ENCODE peak calls at places on chromosomes 12 and 14, in five cellular contexts. Q is smooth muscle cell of the brain vasculature; S is naive thymus-derived CD4-positive, alpha-beta T cell; O is epithelial cell of esophagus; Z is RPMI7951. A is an unnamed sample.
A peak's percentile ranks its signal among the peaks of the same experiment; 100 is the strongest.

GRCh38 chr12:26767116-26767515 is 65.9 kb downstream of the ITPR2 start:
- DNase-seq in Q (no peak), S (no peak), O (no peak), Z (no peak), A (no peak)

GRCh38 chr14:89540830-89541470 is 123.9 kb upstream of the FOXN3 start:
- DNase-seq in S (no peak), Z (peak; percentile 38), Q (no peak), O (peak; percentile 66), A (peak; percentile 65)

GRCh38 chr14:76339922-76340615 is 35.9 kb upstream of the ESRRB start:
- DNase-seq in Z (no peak), O (no peak), S (no peak), Q (no peak), A (no peak)

GRCh38 chr14:90608281-90608680 is 207.9 kb downstream of the TTC7B start:
- DNase-seq in Z (no peak), S (no peak), Q (no peak), O (no peak), A (no peak)

GRCh38 chr12:47935196-47935595 is 28.2 kb upstream of the TMEM106C start:
- DNase-seq in Z (peak; percentile 94), Q (no peak), O (no peak), S (no peak), A (peak; percentile 93)

GRCh38 chr14:99055816-99056215 is 216.2 kb downstream of the BCL11B start:
- DNase-seq in Q (no peak), O (no peak), Z (peak; percentile 75), S (no peak), A (no peak)

GRCh38 chr12:50825372-50825838 is 17.3 kb upstream of the TMPRSS12 start:
- DNase-seq in O (peak; percentile 75), Z (peak; percentile 66), Q (peak; percentile 53), S (no peak), A (peak; percentile 65)

GRCh38 chr12:89243786-89244185 is 108.5 kb downstream of the DUSP6 start:
- DNase-seq in Z (no peak), Q (no peak), S (no peak), O (peak; percentile 67), A (no peak)

A was measured in LHCN-M2.